ENCODE peak calls at places on chromosomes 4 and X, in six cellular contexts. K, P, A, M, D and Q are unnamed samples. For H3K36me3, the result is how much of the 10 kb centered on the place peaks cover.

GRCh38 chr4:160745126-160745525 is 1418.7 kb downstream of the FSTL5 start:
- DNase-seq in M (no peak), D (no peak), K (no peak), P (no peak), A (no peak), Q (no peak)

GRCh38 chrX:13102636-13103035 is 58.2 kb upstream of the FAM9C start:
- DNase-seq in A (no peak), P (no peak), M (no peak), D (no peak), K (no peak), Q (no peak)

GRCh38 chr4:25816591-25817058 is 46.2 kb downstream of the SEL1L3 start:
- DNase-seq in P (no peak), D (no peak), K (no peak), M (no peak), A (no peak), Q (no peak)

GRCh38 chr4:64713256-64713840 is 304.1 kb upstream of the TECRL start:
- DNase-seq in A (peak), M (peak), K (peak), D (no peak), P (no peak), Q (no peak)

GRCh38 chr4:181245326-181245725 is 997.9 kb upstream of the TENM3 start:
- DNase-seq in P (no peak), D (no peak), A (no peak), K (no peak), M (no peak), Q (no peak)

GRCh38 chr4:106746451-106746850 is 289.7 kb downstream of the DKK2 start:
- DNase-seq in M (no peak), A (no peak), D (no peak), P (no peak), K (no peak), Q (no peak)

GRCh38 chrX:110004970-110005369 is 2.1 kb downstream of the TMEM164 start:
- DNase-seq in D (no peak), M (peak), P (no peak), A (no peak), K (no peak), Q (no peak)

GRCh38 chr4:38860788-38861424 is 4.3 kb upstream of the TLR6 start:
- DNase-seq in M (peak), A (peak), D (peak), P (peak), K (peak), Q (no peak)

GRCh38 chrX:11293113-11293512 is at the start of gene AMELX:
- DNase-seq in P (no peak), A (no peak), K (no peak), M (no peak), D (no peak), Q (no peak)

GRCh38 chr4:7009591-7009990 is 33.6 kb upstream of the TADA2B start:
- DNase-seq in K (no peak), P (no peak), A (no peak), M (no peak), D (no peak), Q (no peak)

GRCh38 chr4:7006411-7006810 is 36.8 kb upstream of the TADA2B start:
- DNase-seq in M (no peak), A (no peak), P (no peak), D (no peak), K (no peak), Q (no peak)

GRCh38 chr4:7007142-7007907 is 35.8 kb upstream of the TADA2B start:
- DNase-seq in K (peak), A (no peak), P (no peak), M (no peak), D (no peak), Q (no peak)

GRCh38 chr4:7005571-7005970 is 37.6 kb upstream of the TADA2B start:
- DNase-seq in D (no peak), P (no peak), M (no peak), K (no peak), A (no peak), Q (no peak)

GRCh38 chr4:7007944-7008343 is 35.2 kb upstream of the TADA2B start:
- DNase-seq in D (no peak), P (no peak), K (peak), M (no peak), A (no peak), Q (no peak)
- H3K36me3 ChIP-seq in D (under half), P (under half), K (half or more), M (half or more), A (under half), Q (under half)

GRCh38 chr4:87174672-87175071 is 45.7 kb downstream of the KLHL8 start:
- DNase-seq in P (no peak), D (no peak), K (no peak), M (no peak), A (no peak), Q (no peak)

GRCh38 chr4:87185471-87185870 is 34.9 kb downstream of the KLHL8 start:
- DNase-seq in M (no peak), A (no peak), D (no peak), K (no peak), P (no peak), Q (no peak)

GRCh38 chr4:87180767-87181166 is 39.7 kb downstream of the KLHL8 start:
- DNase-seq in M (no peak), P (no peak), K (no peak), A (no peak), D (no peak), Q (no peak)

GRCh38 chr4:87179751-87180150 is 40.7 kb downstream of the KLHL8 start:
- DNase-seq in P (no peak), A (no peak), K (no peak), M (no peak), D (no peak), Q (no peak)
- TF ChIP-seq REST in P (no peak), A (no peak), K (no peak), M (no peak), D (no peak), Q (no peak)

DNA sequence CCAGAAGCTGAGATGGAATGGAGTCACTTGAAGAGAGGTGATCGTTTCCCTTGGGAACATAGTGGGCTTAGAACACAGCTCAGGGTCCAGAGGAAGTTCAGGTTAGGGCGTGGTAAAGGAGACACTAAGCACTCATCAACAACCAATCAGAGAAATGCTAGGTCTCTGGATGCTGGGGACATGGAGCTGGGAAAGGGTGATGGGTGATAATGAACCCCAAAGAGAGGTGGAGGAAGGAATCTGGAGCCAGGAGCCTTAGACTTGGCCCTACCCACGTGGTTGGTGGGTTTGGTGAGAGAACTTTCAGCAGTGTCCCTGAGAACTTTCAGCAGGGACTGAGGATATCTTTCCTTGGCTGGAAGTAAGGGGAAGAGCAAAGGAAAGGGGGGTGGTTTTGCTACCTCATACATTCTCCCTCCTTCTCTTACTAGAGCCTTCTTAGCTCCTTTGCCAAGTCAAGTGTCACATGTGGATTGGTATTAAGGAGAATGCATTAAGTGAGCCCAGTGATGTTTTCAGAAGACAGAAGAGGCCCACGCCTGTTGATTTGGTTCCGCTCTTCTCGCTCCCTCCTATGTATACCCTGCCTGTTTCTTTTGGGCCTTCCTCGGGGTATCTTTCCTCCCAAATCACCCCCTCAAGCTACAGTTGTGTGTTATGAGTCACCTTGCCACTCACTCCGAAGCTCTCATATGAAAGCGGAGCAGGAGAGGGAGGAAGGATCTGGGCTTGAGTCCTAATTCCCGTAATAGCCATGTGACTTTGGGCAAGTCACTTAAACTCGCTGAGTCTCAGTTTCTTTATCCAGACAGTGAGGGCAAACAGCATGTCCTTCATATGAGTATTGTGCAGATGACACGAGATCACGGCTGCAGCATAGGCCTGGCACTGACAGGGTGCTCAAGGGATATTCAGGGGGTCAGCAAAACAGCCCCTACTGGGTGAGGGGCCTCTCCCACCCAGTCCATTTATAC is 63.1 kb downstream of the TSC22D3 start:
- DNase-seq in M (no peak), D (no peak), A (no peak), K (no peak), P (no peak), Q (no peak)
- TF ChIP-seq SIN3A in M (no peak), D (no peak), A (no peak), K (no peak), P (no peak), Q (no peak)

DNA sequence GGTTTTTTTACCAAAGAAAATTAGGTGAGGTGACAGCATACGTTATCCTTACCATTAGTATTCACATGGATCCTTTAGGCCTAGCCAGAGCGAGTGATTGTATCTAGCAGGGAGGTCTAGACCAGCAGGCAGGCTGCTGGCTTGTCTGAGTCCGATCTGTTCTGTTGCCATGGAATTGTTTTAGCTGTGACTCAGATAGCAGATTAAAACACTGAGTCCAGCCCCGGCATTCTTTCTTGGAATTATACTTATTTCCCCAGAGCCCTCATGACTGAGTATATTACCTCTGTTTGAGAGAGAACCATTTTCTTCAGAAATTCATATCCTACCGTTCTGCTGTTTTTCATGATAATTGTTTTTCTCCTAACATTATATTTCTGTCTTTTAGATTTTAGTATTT is 37.4 kb downstream of the OCRL start:
- DNase-seq in K (no peak), P (no peak), D (no peak), M (peak), A (peak), Q (no peak)
- H3K36me3 ChIP-seq in K (under half), P (under half), D (under half), M (half or more), A (under half), Q (under half)

DNA sequence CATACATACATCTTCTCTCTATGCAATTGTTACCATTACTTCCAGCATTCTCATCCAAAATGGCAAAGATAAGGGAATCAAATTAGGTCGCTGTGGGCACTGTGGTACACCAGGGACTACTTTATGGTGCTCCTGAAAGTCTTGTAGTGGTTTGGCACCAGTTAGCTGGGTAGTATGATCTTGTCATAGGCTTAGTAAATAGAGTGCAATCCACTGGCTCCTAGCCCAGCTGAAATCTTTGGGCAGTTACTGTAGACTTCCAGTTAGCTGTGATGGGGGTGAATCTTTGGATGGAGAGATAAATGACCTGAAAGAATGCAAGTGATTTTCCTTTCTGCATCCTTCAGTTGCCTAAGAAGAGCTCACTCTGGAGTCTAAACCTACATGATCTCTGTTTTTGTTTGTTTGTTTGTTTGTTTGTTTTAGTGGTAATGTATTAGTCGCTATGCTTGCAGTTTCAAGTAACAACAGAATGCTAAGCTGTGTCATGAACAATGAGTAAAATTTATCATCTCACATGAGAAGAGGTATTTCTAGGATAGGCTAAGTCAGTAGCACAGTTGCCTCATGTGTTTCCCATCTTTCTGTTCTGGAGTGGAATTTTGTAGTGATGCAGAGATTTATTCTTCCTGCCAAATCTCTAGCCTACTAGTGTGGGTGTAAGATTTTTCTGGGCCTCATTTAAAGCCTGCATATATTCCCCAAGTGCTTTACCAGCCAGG is 24.2 kb downstream of the HERC3 start:
- DNase-seq in P (no peak), D (no peak), A (no peak), M (no peak), K (no peak), Q (peak)
- TF ChIP-seq REST in P (no peak), D (no peak), A (peak), M (no peak), K (no peak), Q (no peak)

GRCh38 chr4:86959588-86960500 is 25.0 kb downstream of the AFF1 start:
- DNase-seq in A (no peak), K (no peak), D (no peak), P (no peak), M (no peak), Q (no peak)
- TF ChIP-seq SIN3A in A (no peak), K (no peak), D (no peak), P (no peak), M (no peak), Q (no peak)